ENCODE peak calls at places on chromosomes 1 and 21, in seven cellular contexts. D is HCT116; W is sigmoid colon; B is A549; N is CD8-positive, alpha-beta memory T cell; V is uterus; I is heart left ventricle. Z is an unnamed sample.
A peak's percentile ranks its signal among the peaks of the same experiment; 100 is the strongest.

GRCh38 chr1:67336783-67337182 is 29.1 kb downstream of the IL12RB2 start:
- DNase-seq in D (no peak), W (no peak), B (no peak), N (peak; percentile 27), V (no peak), I (no peak), Z (no peak)

GRCh38 chr1:60132985-60133673 is 59.6 kb upstream of the C1orf87 start:
- DNase-seq in D (no peak), W (no peak), B (no peak), N (no peak), V (no peak), I (no peak), Z (no peak)

GRCh38 chr1:180228648-180229482 is 1.2 kb upstream of the LHX4 start:
- DNase-seq in D (no peak), W (peak; percentile 56), B (peak; percentile 37), N (no peak), V (no peak), I (no peak), Z (peak; percentile 35)

GRCh38 chr1:154418062-154418897 is 13.1 kb downstream of the IL6R start:
- DNase-seq in D (peak; percentile 95), W (no peak), B (peak; percentile 95), N (no peak), V (no peak), I (no peak), Z (peak; percentile 60)

GRCh38 chr21:44582980-44583799 is 2.8 kb upstream of the KRTAP10-5 start:
- DNase-seq in D (no peak), W (no peak), B (no peak), N (no peak), V (no peak), I (peak; percentile 33), Z (no peak)

GRCh38 chr1:17616731-17617279 is 77.3 kb downstream of the ARHGEF10L start:
- DNase-seq in D (no peak), W (no peak), B (no peak), N (no peak), V (no peak), I (no peak), Z (no peak)

GRCh38 chr1:109897244-109897955 is 13.2 kb upstream of the CSF1 start:
- DNase-seq in D (no peak), W (no peak), B (no peak), N (no peak), V (no peak), I (no peak), Z (no peak)

GRCh38 chr1:24351247-24351646 is 32.1 kb downstream of the GRHL3 start:
- DNase-seq in D (no peak), W (no peak), B (no peak), N (no peak), V (no peak), I (no peak), Z (no peak)

DNA sequence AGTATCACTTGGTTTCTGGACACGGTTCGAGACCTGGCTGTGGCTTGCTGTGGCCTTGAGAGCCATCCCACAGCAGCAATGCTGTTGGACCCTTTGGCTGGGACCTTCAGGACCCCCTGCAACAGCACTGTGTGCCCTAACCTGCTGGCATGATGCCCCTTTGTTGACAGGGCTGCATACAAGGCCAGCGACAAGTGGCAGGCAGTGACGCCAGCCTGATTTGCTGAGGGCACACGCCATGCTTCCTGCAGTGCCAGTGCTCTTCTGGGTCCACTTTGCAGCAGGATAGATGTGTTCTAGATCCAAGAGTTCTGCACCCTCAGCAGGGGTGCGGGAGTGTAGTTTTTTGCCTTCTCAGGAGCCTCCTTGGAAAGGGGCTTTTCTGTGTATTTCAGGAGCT is 32.8 kb downstream of the COQ8A start:
- DNase-seq in D (no peak), W (peak; percentile 71), B (no peak), N (no peak), V (no peak), I (no peak), Z (no peak)
- H3K27ac ChIP-seq in D (no peak overlapping the region), W (peak overlapping the region; percentile 88), B (no peak overlapping the region), N (no peak overlapping the region), V (peak overlapping the region; percentile 94), I (peak overlapping the region; percentile 95), Z (no peak overlapping the region)

GRCh38 chr1:2908081-2908480 is 106.6 kb upstream of the TTC34 start:
- DNase-seq in D (no peak), W (no peak), B (no peak), N (no peak), V (no peak), I (no peak), Z (no peak)
- H3K9me3 ChIP-seq in D (no peaks in the 10 kb centered on the region), W (no peaks in the 10 kb centered on the region), B (no peaks in the 10 kb centered on the region), N (no peaks in the 10 kb centered on the region), V (no peaks in the 10 kb centered on the region), I (no peaks in the 10 kb centered on the region), Z (no peaks in the 10 kb centered on the region)

DNA sequence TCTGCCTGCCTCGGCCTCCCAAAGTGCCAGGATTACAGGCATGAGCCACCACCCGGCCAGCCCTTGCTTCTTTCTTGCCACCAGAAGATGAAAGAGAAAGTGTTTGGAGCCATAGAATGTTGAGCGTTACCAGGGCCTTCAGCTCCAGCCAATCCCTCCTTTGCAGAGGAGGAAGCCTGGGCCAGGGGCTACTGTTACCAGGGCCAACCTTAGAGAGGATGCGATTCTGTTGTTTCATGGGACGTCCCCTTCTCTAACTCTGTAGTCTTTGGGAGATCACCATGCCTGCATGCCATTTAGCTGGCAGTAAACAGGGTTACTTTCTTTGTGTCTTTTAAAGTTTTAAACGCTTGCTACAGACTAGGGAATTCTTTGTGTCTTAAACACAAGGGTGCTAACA is 45.8 kb downstream of the CLDN14 start:
- DNase-seq in D (no peak), W (no peak), B (no peak), N (no peak), V (no peak), I (no peak), Z (no peak)
- H3K27ac ChIP-seq in D (no peak overlapping the region), W (no peak overlapping the region), B (no peak overlapping the region), N (no peak overlapping the region), V (no peak overlapping the region), I (no peak overlapping the region), Z (no peak overlapping the region)

DNA sequence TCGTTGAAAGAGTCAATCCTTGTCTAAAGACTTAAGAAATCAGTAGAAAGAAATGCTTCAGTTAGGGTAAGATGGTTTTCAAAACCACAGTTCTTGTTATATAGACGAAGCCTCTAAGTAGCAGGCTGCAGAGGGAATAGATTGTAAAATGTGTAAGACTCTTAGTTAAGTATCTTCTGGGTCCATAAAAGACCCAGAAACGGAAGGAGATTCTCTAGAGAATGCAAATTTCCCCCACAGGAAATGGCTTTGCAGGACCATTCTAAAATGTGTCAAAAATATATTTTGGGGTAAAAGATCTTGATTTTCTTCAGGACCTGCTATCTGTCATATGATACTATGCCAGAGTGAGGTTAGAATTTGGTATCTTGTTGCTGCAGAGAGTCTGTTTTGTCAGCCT is 13.4 kb downstream of the OR2T1 start:
- DNase-seq in D (no peak), W (no peak), B (no peak), N (no peak), V (no peak), I (no peak), Z (no peak)
- H3K9me3 ChIP-seq in D (peaks cover 15% of the 10 kb centered on the region), W (peaks cover 2% of the 10 kb centered on the region), B (peaks cover 8% of the 10 kb centered on the region), N (peaks cover 3% of the 10 kb centered on the region), V (no peaks in the 10 kb centered on the region), I (peaks cover 5% of the 10 kb centered on the region), Z (peaks cover 2% of the 10 kb centered on the region)

DNA sequence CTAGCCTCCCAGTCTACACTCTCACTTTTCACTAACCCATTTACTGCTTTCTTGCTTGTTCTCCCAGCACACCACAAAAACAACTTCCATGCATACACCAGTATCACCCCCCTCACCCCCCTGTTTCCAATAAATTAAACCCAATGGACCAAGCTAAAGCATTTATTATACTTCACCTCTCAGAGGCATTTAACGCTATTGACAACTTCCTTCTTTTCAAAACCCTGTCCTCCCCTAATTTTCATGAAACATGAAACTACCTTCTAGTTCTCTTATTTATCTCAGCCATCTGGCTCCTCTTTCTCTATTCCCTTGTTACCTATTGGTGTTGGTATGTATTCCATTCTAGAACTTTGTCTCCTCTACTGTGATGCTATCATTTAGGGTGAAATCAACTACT is 32.3 kb downstream of the PTPRC start:
- DNase-seq in D (no peak), W (no peak), B (no peak), N (no peak), V (no peak), I (no peak), Z (no peak)
- H3K27ac ChIP-seq in D (no peak overlapping the region), W (no peak overlapping the region), B (no peak overlapping the region), N (no peak overlapping the region), V (no peak overlapping the region), I (no peak overlapping the region), Z (no peak overlapping the region)

GRCh38 chr1:49765034-49765433 is 258.7 kb downstream of the AGBL4 start:
- DNase-seq in D (no peak), W (no peak), B (no peak), N (no peak), V (no peak), I (no peak), Z (no peak)
- H3K9me3 ChIP-seq in D (no peaks in the 10 kb centered on the region), W (peaks cover 10% of the 10 kb centered on the region), B (no peaks in the 10 kb centered on the region), N (no peaks in the 10 kb centered on the region), V (peaks cover 2% of the 10 kb centered on the region), I (peaks cover 18% of the 10 kb centered on the region), Z (no peaks in the 10 kb centered on the region)

Z was measured in SJCRH30.